ENCODE peak calls at places on chromosomes 1 and 21, in five cellular contexts. One of them, this sample, is unnamed. For H3K4me1, the result is how much of the 10 kb centered on the place peaks cover.

GRCh38 chr1:241848680-241849344 is 808 bp downstream of the EXO1 start:
- DNase-seq in tibial artery: no peak
- DNase-seq in heart left ventricle: no peak
- DNase-seq in cardiac muscle cell: no peak
- DNase-seq in A549: no peak
- DNase-seq in this sample: no peak

GRCh38 chr1:206100226-206100780 is 16.9 kb downstream of the AVPR1B start:
- DNase-seq in cardiac muscle cell: no peak
- DNase-seq in heart left ventricle: no peak
- DNase-seq in tibial artery: peak
- DNase-seq in A549: no peak
- DNase-seq in this sample: no peak

GRCh38 chr1:171805395-171806115 is 24.1 kb downstream of the METTL13 start:
- DNase-seq in cardiac muscle cell: no peak
- DNase-seq in tibial artery: no peak
- DNase-seq in A549: no peak
- DNase-seq in heart left ventricle: no peak
- DNase-seq in this sample: no peak

GRCh38 chr21:18772876-18773275 is 369.3 kb upstream of the TMPRSS15 start:
- DNase-seq in A549: no peak
- DNase-seq in cardiac muscle cell: no peak
- DNase-seq in tibial artery: no peak
- DNase-seq in heart left ventricle: no peak
- DNase-seq in this sample: no peak

GRCh38 chr1:99170516-99170915 is 93.8 kb upstream of the PLPPR4 start:
- DNase-seq in A549: peak
- DNase-seq in tibial artery: no peak
- DNase-seq in cardiac muscle cell: no peak
- DNase-seq in heart left ventricle: no peak
- DNase-seq in this sample: no peak

GRCh38 chr1:170253180-170253579 is 107.4 kb downstream of the NTMT2 start:
- DNase-seq in A549: no peak
- DNase-seq in heart left ventricle: no peak
- DNase-seq in tibial artery: no peak
- DNase-seq in cardiac muscle cell: no peak
- DNase-seq in this sample: no peak

GRCh38 chr1:94702440-94702810 is 117.7 kb upstream of the SLC44A3 start:
- DNase-seq in heart left ventricle: no peak
- DNase-seq in A549: no peak
- DNase-seq in cardiac muscle cell: peak
- DNase-seq in tibial artery: no peak
- DNase-seq in this sample: no peak

GRCh38 chr1:176494436-176494835 is 31.5 kb downstream of the PAPPA2 start:
- DNase-seq in A549: no peak
- DNase-seq in heart left ventricle: peak
- DNase-seq in cardiac muscle cell: no peak
- DNase-seq in tibial artery: no peak
- DNase-seq in this sample: peak

GRCh38 chr1:201562257-201562656 is 23.3 kb downstream of the NAV1 start:
- DNase-seq in tibial artery: no peak
- DNase-seq in heart left ventricle: no peak
- DNase-seq in A549: no peak
- DNase-seq in cardiac muscle cell: peak
- DNase-seq in this sample: no peak

GRCh38 chr1:207059881-207060280 is 6.8 kb downstream of the PFKFB2 start:
- DNase-seq in A549: no peak
- DNase-seq in tibial artery: no peak
- DNase-seq in heart left ventricle: no peak
- DNase-seq in cardiac muscle cell: peak
- DNase-seq in this sample: no peak

GRCh38 chr1:155974208-155975165 is 3.9 kb downstream of the ARHGEF2 start:
- DNase-seq in heart left ventricle: no peak
- DNase-seq in cardiac muscle cell: no peak
- DNase-seq in A549: no peak
- DNase-seq in tibial artery: no peak
- DNase-seq in this sample: no peak

GRCh38 chr1:101190441-101190840 is 46.4 kb upstream of the S1PR1 start:
- DNase-seq in cardiac muscle cell: peak
- DNase-seq in tibial artery: no peak
- DNase-seq in A549: no peak
- DNase-seq in heart left ventricle: no peak
- DNase-seq in this sample: no peak

GRCh38 chr1:174871886-174872285 is 127.9 kb upstream of the CACYBP start:
- DNase-seq in tibial artery: no peak
- DNase-seq in heart left ventricle: no peak
- DNase-seq in cardiac muscle cell: no peak
- DNase-seq in A549: no peak
- DNase-seq in this sample: no peak

GRCh38 chr1:174877208-174877673 is 122.5 kb upstream of the CACYBP start:
- DNase-seq in A549: no peak
- DNase-seq in cardiac muscle cell: no peak
- DNase-seq in heart left ventricle: no peak
- DNase-seq in tibial artery: no peak
- DNase-seq in this sample: no peak

GRCh38 chr1:174872615-174873058 is 127.1 kb upstream of the CACYBP start:
- DNase-seq in cardiac muscle cell: no peak
- DNase-seq in heart left ventricle: no peak
- DNase-seq in tibial artery: no peak
- DNase-seq in A549: no peak
- DNase-seq in this sample: no peak

GRCh38 chr1:174875306-174875705 is 124.4 kb upstream of the CACYBP start:
- DNase-seq in tibial artery: no peak
- DNase-seq in cardiac muscle cell: no peak
- DNase-seq in A549: no peak
- DNase-seq in heart left ventricle: no peak
- DNase-seq in this sample: no peak

GRCh38 chr1:174874337-174875053 is 125.3 kb upstream of the CACYBP start:
- DNase-seq in cardiac muscle cell: no peak
- DNase-seq in A549: no peak
- DNase-seq in heart left ventricle: no peak
- DNase-seq in tibial artery: no peak
- DNase-seq in this sample: no peak
- H3K4me3 ChIP-seq in cardiac muscle cell: no peak
- H3K4me3 ChIP-seq in A549: no peak
- H3K4me3 ChIP-seq in heart left ventricle: peak
- H3K4me3 ChIP-seq in tibial artery: no peak
- H3K4me3 ChIP-seq in this sample: peak

GRCh38 chr1:41414291-41414690 is 53.1 kb downstream of the FOXO6 start:
- DNase-seq in tibial artery: no peak
- DNase-seq in heart left ventricle: no peak
- DNase-seq in A549: no peak
- DNase-seq in cardiac muscle cell: no peak
- DNase-seq in this sample: no peak
- TF ChIP-seq CTCF in tibial artery: no peak
- TF ChIP-seq CTCF in heart left ventricle: no peak
- TF ChIP-seq CTCF in A549: no peak
- TF ChIP-seq CTCF in cardiac muscle cell: no peak
- TF ChIP-seq CTCF in this sample: no peak

DNA sequence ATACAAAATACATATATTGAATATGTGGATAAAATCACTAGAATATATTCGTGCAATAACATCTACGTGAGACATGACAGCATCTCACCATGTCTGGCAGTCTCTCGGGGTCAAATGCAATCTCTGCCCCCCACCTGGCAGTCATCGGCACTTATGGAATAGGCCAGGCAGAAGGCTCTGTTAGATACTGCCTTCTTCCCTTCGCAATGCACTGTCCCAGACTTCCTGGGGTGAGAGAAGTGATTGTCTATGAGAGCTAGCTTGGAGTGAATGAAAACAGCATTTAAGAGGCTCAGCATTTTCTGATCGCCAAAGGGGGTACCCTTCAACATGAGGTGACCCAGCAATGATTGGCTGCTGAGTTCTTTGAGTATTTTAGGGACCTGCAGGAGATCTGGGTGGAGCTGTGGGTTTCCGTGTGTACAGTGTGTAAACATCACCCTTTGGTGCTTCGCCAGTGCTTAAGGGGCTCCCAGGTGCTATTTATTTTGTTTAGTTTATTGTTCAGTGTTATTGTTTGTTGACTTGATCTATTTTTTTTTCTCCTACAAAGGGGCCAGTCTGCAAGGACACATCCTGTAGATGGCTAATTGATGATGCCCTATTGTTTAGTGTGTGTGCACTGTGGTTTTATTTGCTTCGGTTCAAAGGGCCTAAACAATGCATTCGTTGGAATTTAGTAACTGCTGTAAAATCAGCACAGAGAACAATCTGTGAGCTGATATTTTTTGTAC is 10.2 kb downstream of the ERG start:
- DNase-seq in cardiac muscle cell: no peak
- DNase-seq in heart left ventricle: no peak
- DNase-seq in A549: no peak
- DNase-seq in tibial artery: no peak
- DNase-seq in this sample: no peak
- H3K4me1 ChIP-seq in cardiac muscle cell: under half
- H3K4me1 ChIP-seq in heart left ventricle: under half
- H3K4me1 ChIP-seq in A549: under half
- H3K4me1 ChIP-seq in tibial artery: under half
- H3K4me1 ChIP-seq in this sample: half or more

DNA sequence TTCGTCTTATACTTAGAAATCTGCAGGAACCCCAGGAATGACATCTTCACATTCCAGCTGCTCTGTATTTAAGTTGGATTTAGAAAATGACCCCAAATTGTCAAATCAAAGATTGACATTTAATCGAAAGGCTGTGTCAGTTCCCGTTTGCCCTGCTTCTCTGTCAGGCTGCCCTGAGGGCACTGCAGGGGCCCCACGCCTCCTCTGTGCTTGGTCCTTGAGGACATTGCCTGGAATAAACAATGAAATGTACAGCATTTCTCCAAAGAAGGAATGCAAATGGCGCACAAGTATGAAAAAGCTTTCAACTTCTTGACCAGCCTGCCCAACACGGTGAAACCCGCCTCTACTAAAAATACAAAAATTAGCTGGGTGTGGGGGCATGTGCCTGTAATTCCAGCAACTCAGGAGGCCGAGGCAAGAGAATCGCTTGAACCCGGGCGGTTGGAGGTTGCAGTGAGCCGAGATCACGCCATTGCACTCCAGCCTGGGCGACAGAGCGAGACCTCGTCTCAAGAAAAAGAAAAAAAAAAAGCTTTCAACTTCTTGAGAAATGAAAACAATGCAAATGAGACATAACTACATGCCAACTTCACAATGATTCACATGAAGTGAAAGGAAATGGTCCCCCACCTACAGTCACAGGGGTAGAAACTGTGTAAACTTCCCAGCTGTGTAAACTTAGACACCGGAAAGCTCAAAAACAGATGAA is 3.0 kb downstream of the TMPRSS3 start:
- DNase-seq in cardiac muscle cell: no peak
- DNase-seq in A549: no peak
- DNase-seq in tibial artery: no peak
- DNase-seq in heart left ventricle: no peak
- DNase-seq in this sample: no peak
- H3K4me3 ChIP-seq in cardiac muscle cell: no peak
- H3K4me3 ChIP-seq in A549: no peak
- H3K4me3 ChIP-seq in tibial artery: no peak
- H3K4me3 ChIP-seq in heart left ventricle: no peak
- H3K4me3 ChIP-seq in this sample: peak

DNA sequence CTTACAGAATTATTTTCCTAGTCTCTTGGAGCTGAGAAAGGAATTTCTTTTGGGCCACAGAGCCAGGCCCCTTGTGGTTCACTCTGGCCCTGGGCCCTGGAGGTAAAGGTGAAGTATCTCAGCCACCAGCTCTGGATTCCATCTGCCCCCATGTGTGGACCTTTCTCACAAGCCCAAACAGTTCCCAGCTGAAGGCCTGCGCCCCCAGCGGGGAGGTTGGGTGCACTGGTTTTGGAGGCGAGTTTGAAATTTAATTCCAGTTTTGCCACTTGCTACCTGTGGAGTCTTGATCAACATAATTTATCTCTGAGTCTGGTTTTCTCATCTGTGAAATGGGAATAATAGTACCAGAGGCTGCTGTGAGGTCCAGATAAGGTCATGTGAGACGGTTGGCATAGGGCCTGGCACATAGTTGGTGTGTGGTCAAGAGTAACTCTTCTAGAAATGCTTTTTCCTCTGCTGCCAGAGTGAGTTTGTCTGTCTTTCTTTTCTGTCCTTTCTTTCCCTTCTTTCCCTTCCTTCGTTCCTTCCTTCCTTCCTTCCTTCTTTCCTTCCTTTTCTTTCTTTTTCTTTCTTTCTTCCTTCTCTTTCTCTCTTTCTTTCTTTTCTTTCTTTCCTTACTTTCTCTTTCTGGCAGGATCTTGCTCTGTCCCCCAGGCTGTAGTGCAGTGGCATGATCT is 6.1 kb downstream of the AGTRAP start:
- DNase-seq in A549: no peak
- DNase-seq in tibial artery: no peak
- DNase-seq in cardiac muscle cell: peak
- DNase-seq in heart left ventricle: no peak
- DNase-seq in this sample: no peak
- TF ChIP-seq CTCF in A549: no peak
- TF ChIP-seq CTCF in tibial artery: no peak
- TF ChIP-seq CTCF in cardiac muscle cell: no peak
- TF ChIP-seq CTCF in heart left ventricle: no peak
- TF ChIP-seq CTCF in this sample: no peak

GRCh38 chr1:39228263-39228662 is 23.8 kb downstream of the MACF1 start:
- DNase-seq in heart left ventricle: no peak
- DNase-seq in A549: no peak
- DNase-seq in cardiac muscle cell: no peak
- DNase-seq in tibial artery: no peak
- DNase-seq in this sample: no peak

GRCh38 chr1:39224295-39224829 is 19.9 kb downstream of the MACF1 start:
- DNase-seq in heart left ventricle: no peak
- DNase-seq in A549: no peak
- DNase-seq in cardiac muscle cell: peak
- DNase-seq in tibial artery: no peak
- DNase-seq in this sample: no peak

GRCh38 chr1:39229504-39229903 is 25.0 kb downstream of the MACF1 start:
- DNase-seq in tibial artery: no peak
- DNase-seq in cardiac muscle cell: no peak
- DNase-seq in A549: no peak
- DNase-seq in heart left ventricle: no peak
- DNase-seq in this sample: no peak

GRCh38 chr1:39230261-39231190 is 26.0 kb downstream of the MACF1 start:
- DNase-seq in tibial artery: no peak
- DNase-seq in heart left ventricle: no peak
- DNase-seq in cardiac muscle cell: peak
- DNase-seq in A549: no peak
- DNase-seq in this sample: no peak

DNA sequence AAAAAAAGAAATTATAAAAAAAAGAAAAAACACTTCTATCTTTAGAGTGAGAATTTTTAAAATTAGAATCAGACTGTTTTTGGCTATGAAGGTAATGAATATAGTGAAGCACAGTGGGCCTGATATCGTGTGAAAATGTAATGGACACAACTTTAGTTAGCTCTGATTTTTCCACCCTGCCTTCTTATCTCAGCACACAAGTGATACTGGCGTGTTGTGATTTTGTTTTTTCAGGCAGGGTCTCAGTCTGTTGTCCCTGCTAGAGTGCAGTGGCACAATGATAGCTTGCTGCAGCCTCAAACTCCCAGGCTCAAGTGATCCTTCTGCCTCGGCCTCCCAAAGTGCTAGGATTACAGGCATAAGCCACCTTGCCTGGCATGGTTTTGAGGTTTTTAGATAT is 22.3 kb downstream of the MACF1 start:
- DNase-seq in heart left ventricle: no peak
- DNase-seq in tibial artery: no peak
- DNase-seq in A549: no peak
- DNase-seq in cardiac muscle cell: no peak
- DNase-seq in this sample: no peak
- H3K4me1 ChIP-seq in heart left ventricle: under half
- H3K4me1 ChIP-seq in tibial artery: under half
- H3K4me1 ChIP-seq in A549: under half
- H3K4me1 ChIP-seq in cardiac muscle cell: under half
- H3K4me1 ChIP-seq in this sample: half or more

This sample was measured in left ventricle myocardium inferior.